ENCODE peak calls at places on chromosomes 13 and 19, in four cellular contexts. X is GM12878, K is K562, V is HCT116. L is an unnamed sample.

GRCh38 chr13:44768775-44769578 is 192.8 kb upstream of the TSC22D1 start:
- DNase-seq in X (peak; percentile 19), K (no peak), V (no peak), L (no peak)

GRCh38 chr19:843180-843835 is 2.5 kb downstream of the PRTN3 start:
- DNase-seq in X (no peak), K (peak; percentile 64), V (no peak), L (no peak)

GRCh38 chr19:12666305-12667048 is at the start of the genes MAN2B1 and WDR83:
- DNase-seq in X (no peak), K (peak; percentile 87), V (no peak), L (peak; percentile 71)

GRCh38 chr13:47126432-47126831 is 229.6 kb upstream of the HTR2A start:
- DNase-seq in X (no peak), K (no peak), V (no peak), L (no peak)

GRCh38 chr19:35645680-35646511 is 2.2 kb upstream of the COX6B1 start:
- DNase-seq in X (no peak), K (no peak), V (no peak), L (no peak)

GRCh38 chr19:49502866-49503581 is 6.8 kb downstream of the RPS11 start:
- DNase-seq in X (no peak), K (peak; percentile 81), V (peak; percentile 54), L (peak; percentile 30)

GRCh38 chr19:6108721-6109633 is 1.3 kb downstream of the RFX2 start:
- DNase-seq in X (no peak), K (peak; percentile 73), V (no peak), L (peak; percentile 40)

GRCh38 chr19:54561840-54562239 is 11.8 kb upstream of the LILRA2 start:
- DNase-seq in X (no peak), K (peak; percentile 29), V (no peak), L (no peak)

GRCh38 chr13:21240586-21240985 is 64.1 kb downstream of the MRPL57 start:
- DNase-seq in X (no peak), K (no peak), V (no peak), L (no peak)

GRCh38 chr13:39037410-39037879 is 444 bp downstream of the PROSER1 start:
- DNase-seq in X (no peak), K (no peak), V (no peak), L (no peak)

GRCh38 chr13:107867701-107868661 is 347.4 kb downstream of the LIG4 start:
- DNase-seq in X (no peak), K (peak; percentile 79), V (no peak), L (peak; percentile 72)

GRCh38 chr13:94261163-94261562 is 218.3 kb downstream of the DCT start:
- DNase-seq in X (no peak), K (no peak), V (no peak), L (no peak)

GRCh38 chr19:31282346-31282745 is 66.9 kb downstream of the TSHZ3 start:
- DNase-seq in X (no peak), K (no peak), V (no peak), L (no peak)

GRCh38 chr13:86684402-86684801 is 885.2 kb upstream of the SLITRK6 start:
- DNase-seq in X (no peak), K (no peak), V (no peak), L (no peak)

GRCh38 chr13:80979035-80979641 is 638.2 kb upstream of the SPRY2 start:
- DNase-seq in X (peak; percentile 11), K (peak; percentile 57), V (peak; percentile 46), L (peak; percentile 10)

GRCh38 chr19:34224996-34225658 is 29.2 kb upstream of the GARRE1 start:
- DNase-seq in X (no peak), K (no peak), V (no peak), L (no peak)

GRCh38 chr13:67635754-67636153 is 405.6 kb upstream of the PCDH9 start:
- DNase-seq in X (no peak), K (no peak), V (no peak), L (no peak)
- TF ChIP-seq JUND in X (no peak), K (no peak), V (no peak), L (no peak)

GRCh38 chr19:52542984-52543664 is 15.7 kb downstream of the ZNF808 start:
- DNase-seq in X (peak; percentile 66), K (no peak), V (no peak), L (no peak)
- TF ChIP-seq JUND in X (peak; percentile 78), K (no peak), V (no peak), L (no peak)

DNA sequence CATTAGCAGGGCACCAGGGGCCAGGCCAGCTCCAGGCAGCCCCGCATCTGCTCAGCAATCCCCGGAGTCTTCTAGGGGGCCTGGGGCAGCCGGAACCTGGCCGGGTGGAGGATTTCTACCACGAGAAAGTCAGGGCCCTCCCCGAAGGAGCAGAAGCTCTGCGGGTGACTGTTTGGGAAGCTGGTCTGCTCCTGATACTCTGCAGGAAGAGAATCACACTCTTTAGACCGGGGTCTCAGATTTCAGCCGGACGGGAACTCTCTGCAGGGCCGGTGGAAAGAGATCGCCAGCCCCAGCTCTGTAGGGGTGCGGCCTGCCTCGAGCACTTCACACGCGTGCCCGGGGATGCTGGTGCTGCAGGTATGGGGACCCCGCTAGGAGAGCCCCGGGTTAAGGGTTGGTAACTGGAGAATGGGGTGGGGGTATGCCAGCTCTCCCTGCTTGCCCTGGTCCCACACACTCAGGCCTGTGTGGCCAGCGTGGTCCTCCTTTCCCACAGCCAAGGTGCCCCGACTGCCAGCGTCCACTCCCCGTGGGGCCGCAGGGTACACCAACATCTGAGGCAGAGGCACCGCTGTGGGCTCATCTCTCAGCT is 20.1 kb downstream of the RASA3 start:
- DNase-seq in X (no peak), K (no peak), V (no peak), L (no peak)
- TF ChIP-seq JUND in X (no peak), K (no peak), V (no peak), L (no peak)

GRCh38 chr19:14770944-14771839 is 7.2 kb downstream of the ADGRE2 start:
- DNase-seq in X (no peak), K (no peak), V (no peak), L (no peak)
- TF ChIP-seq JUND in X (no peak), K (no peak), V (no peak), L (no peak)

GRCh38 chr13:25203256-25203794 is 31.2 kb upstream of the AMER2 start:
- DNase-seq in X (no peak), K (no peak), V (no peak), L (no peak)
- TF ChIP-seq JUND in X (no peak), K (no peak), V (no peak), L (no peak)

GRCh38 chr13:97385854-97386253 is 48.1 kb upstream of the RAP2A start:
- DNase-seq in X (no peak), K (no peak), V (no peak), L (no peak)

GRCh38 chr13:97388385-97388784 is 45.6 kb upstream of the RAP2A start:
- DNase-seq in X (no peak), K (no peak), V (no peak), L (no peak)

GRCh38 chr13:97385146-97385545 is 48.8 kb upstream of the RAP2A start:
- DNase-seq in X (no peak), K (no peak), V (no peak), L (no peak)

GRCh38 chr13:97387487-97388353 is 46.2 kb upstream of the RAP2A start:
- DNase-seq in X (no peak), K (no peak), V (no peak), L (no peak)

DNA sequence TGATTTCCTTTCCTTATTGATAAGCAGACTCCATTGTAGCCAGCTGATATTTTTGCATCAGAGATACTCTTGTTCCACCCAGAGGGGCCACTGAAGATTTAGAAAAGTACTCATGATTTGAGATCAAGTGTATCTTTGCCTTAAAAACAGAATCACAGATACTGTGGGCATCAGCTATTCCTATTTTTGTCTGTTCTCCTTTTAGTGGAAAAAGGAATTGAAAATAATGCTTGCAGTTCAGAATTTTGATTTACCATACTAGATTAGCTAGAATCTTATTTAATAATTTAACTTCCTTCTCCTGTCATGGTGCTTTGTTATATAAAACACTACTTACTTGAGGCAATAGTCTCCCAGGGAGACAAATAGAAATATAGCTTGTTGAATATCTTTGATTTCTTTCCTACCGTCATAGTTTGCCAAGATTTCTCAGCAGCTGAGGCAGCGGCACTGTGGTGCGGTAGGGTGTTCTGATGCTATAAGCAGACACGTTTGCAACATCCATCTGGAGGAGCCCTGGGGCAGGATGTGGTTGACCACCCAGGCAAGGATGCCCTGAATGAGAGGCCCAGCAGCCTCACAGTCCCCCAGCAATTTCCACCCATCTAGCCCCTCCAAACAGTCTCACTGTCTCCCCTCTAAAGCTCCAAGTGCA is 47.0 kb upstream of the RAP2A start:
- DNase-seq in X (no peak), K (no peak), V (no peak), L (no peak)
- TF ChIP-seq JUND in X (no peak), K (no peak), V (no peak), L (no peak)

DNA sequence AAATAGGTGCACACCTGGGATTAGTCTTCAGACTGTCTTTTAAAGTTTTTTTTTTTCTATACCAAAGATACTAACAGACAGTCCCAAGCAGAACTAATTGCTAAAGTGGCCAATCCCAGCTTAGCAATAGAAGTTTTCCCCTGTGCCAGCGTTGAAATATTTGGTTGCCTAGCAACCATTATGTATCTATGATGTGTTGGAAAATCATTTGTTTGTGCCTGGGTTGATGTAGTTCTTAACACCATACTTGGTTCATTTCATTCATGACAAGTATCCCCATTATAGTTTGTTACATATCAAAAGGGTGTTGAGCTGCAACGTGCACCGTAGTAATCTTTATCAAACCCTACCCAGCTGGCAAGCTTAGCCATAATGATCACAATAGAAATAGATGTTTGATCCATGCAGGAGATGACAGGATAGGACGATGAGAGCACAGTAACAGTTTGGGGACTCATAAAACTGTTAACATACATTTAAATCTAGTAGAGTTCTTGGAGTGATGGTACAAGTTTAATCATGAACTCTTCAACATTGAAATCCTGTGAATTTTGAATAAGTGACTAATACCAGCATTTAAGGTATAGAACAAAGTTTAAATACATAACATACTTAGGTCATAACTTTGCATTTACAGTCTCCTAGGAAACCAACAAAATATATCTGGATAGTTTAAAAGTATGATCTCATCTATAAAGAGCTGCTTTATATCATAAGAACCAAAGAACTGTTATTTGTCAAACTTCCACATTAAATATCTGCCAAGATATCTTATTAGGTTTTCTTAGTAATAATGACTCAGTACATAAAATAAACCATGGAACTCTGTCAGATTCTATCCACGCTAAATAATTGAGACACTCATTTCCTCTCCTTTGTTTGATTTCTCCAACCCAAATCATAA is 73.4 kb downstream of the MBNL2 start:
- DNase-seq in X (no peak), K (no peak), V (no peak), L (no peak)
- TF ChIP-seq JUND in X (no peak), K (no peak), V (no peak), L (no peak)

GRCh38 chr19:41408256-41408655 is 10.6 kb downstream of the BCKDHA start:
- DNase-seq in X (no peak), K (peak; percentile 40), V (no peak), L (no peak)

GRCh38 chr19:41407271-41407670 is 9.7 kb downstream of the BCKDHA start:
- DNase-seq in X (no peak), K (no peak), V (no peak), L (no peak)

GRCh38 chr19:41411094-41411493 is 13.5 kb downstream of the BCKDHA start:
- DNase-seq in X (no peak), K (no peak), V (no peak), L (no peak)

GRCh38 chr19:41410655-41411054 is 13.0 kb downstream of the BCKDHA start:
- DNase-seq in X (no peak), K (no peak), V (no peak), L (no peak)

GRCh38 chr19:41409288-41409687 is 11.7 kb downstream of the BCKDHA start:
- DNase-seq in X (no peak), K (peak; percentile 49), V (peak; percentile 28), L (peak; percentile 66)
- TF ChIP-seq JUND in X (no peak), K (peak; percentile 87), V (no peak), L (peak; percentile 61)

GRCh38 chr13:40406405-40407138 is 259.9 kb downstream of the FOXO1 start:
- DNase-seq in X (no peak), K (no peak), V (peak; percentile 26), L (no peak)
- TF ChIP-seq JUND in X (no peak), K (no peak), V (peak; percentile 23), L (no peak)